ENCODE peak calls at places on chromosomes 6 and 20, in seven cellular contexts. One of them, this sample, is unnamed.
A peak's percentile ranks its signal among the peaks of the same experiment; 100 is the strongest.

GRCh38 chr6:10154251-10154650 is 260.6 kb downstream of the TFAP2A start:
- DNase-seq in H1: no peak
- DNase-seq in mesenchymal stem cell: no peak
- DNase-seq in H9: no peak
- DNase-seq in trophoblast cell: no peak
- DNase-seq in IMR-90: no peak
- DNase-seq in mesendoderm: no peak
- DNase-seq in this sample: no peak

GRCh38 chr20:46939031-46939430 is 44.4 kb downstream of the EYA2 start:
- DNase-seq in mesenchymal stem cell: no peak
- DNase-seq in trophoblast cell: peak; percentile 18
- DNase-seq in IMR-90: no peak
- DNase-seq in mesendoderm: peak; percentile 77
- DNase-seq in H9: peak; percentile 40
- DNase-seq in H1: no peak
- DNase-seq in this sample: no peak

GRCh38 chr20:25079171-25079570 is 2.8 kb downstream of the VSX1 start:
- DNase-seq in IMR-90: no peak
- DNase-seq in H9: no peak
- DNase-seq in mesenchymal stem cell: no peak
- DNase-seq in trophoblast cell: no peak
- DNase-seq in mesendoderm: no peak
- DNase-seq in H1: no peak
- DNase-seq in this sample: no peak

GRCh38 chr6:93164781-93165180 is 254.6 kb downstream of the EPHA7 start:
- DNase-seq in IMR-90: no peak
- DNase-seq in H1: no peak
- DNase-seq in mesendoderm: no peak
- DNase-seq in trophoblast cell: peak; percentile 44
- DNase-seq in mesenchymal stem cell: no peak
- DNase-seq in H9: no peak
- DNase-seq in this sample: no peak

GRCh38 chr20:32285621-32286334 is 8.3 kb downstream of the KIF3B start:
- DNase-seq in H9: no peak
- DNase-seq in IMR-90: peak; percentile 10
- DNase-seq in mesendoderm: no peak
- DNase-seq in mesenchymal stem cell: peak; percentile 39
- DNase-seq in H1: no peak
- DNase-seq in trophoblast cell: peak; percentile 75
- DNase-seq in this sample: no peak

GRCh38 chr20:2207770-2208097 is 88.1 kb upstream of the TGM3 start:
- DNase-seq in H9: no peak
- DNase-seq in trophoblast cell: no peak
- DNase-seq in mesendoderm: no peak
- DNase-seq in mesenchymal stem cell: no peak
- DNase-seq in H1: no peak
- DNase-seq in IMR-90: no peak
- DNase-seq in this sample: no peak

GRCh38 chr20:1945134-1945618 is 48.7 kb downstream of the PDYN start:
- DNase-seq in mesenchymal stem cell: peak; percentile 60
- DNase-seq in mesendoderm: no peak
- DNase-seq in H9: no peak
- DNase-seq in IMR-90: no peak
- DNase-seq in H1: no peak
- DNase-seq in trophoblast cell: peak; percentile 55
- DNase-seq in this sample: no peak

GRCh38 chr6:168596316-168596715 is 155.3 kb downstream of the SMOC2 start:
- DNase-seq in mesenchymal stem cell: no peak
- DNase-seq in H1: no peak
- DNase-seq in H9: no peak
- DNase-seq in trophoblast cell: no peak
- DNase-seq in mesendoderm: no peak
- DNase-seq in IMR-90: no peak
- DNase-seq in this sample: no peak

GRCh38 chr6:27558028-27558724 is 85.3 kb upstream of the ZNF184 start:
- DNase-seq in mesendoderm: no peak
- DNase-seq in mesenchymal stem cell: no peak
- DNase-seq in H1: no peak
- DNase-seq in IMR-90: no peak
- DNase-seq in H9: no peak
- DNase-seq in trophoblast cell: peak; percentile 37
- DNase-seq in this sample: no peak

GRCh38 chr6:13487122-13488014 is at the start of gene GFOD1:
- DNase-seq in mesendoderm: peak; percentile 93
- DNase-seq in H9: peak; percentile 93
- DNase-seq in IMR-90: peak; percentile 78
- DNase-seq in trophoblast cell: peak; percentile 91
- DNase-seq in mesenchymal stem cell: peak; percentile 88
- DNase-seq in H1: peak; percentile 39
- DNase-seq in this sample: peak; percentile 85

GRCh38 chr20:33791959-33792597 is 19.1 kb upstream of the CHMP4B start:
- DNase-seq in mesendoderm: peak; percentile 40
- DNase-seq in trophoblast cell: peak; percentile 59
- DNase-seq in H1: peak; percentile 31
- DNase-seq in H9: peak; percentile 64
- DNase-seq in mesenchymal stem cell: peak; percentile 45
- DNase-seq in IMR-90: peak; percentile 37
- DNase-seq in this sample: no peak

GRCh38 chr6:44172759-44173500 is 14.3 kb downstream of the CAPN11 start:
- DNase-seq in mesenchymal stem cell: peak; percentile 77
- DNase-seq in IMR-90: peak; percentile 65
- DNase-seq in H1: no peak
- DNase-seq in H9: peak; percentile 74
- DNase-seq in trophoblast cell: peak; percentile 95
- DNase-seq in mesendoderm: peak; percentile 69
- DNase-seq in this sample: peak; percentile 71

DNA sequence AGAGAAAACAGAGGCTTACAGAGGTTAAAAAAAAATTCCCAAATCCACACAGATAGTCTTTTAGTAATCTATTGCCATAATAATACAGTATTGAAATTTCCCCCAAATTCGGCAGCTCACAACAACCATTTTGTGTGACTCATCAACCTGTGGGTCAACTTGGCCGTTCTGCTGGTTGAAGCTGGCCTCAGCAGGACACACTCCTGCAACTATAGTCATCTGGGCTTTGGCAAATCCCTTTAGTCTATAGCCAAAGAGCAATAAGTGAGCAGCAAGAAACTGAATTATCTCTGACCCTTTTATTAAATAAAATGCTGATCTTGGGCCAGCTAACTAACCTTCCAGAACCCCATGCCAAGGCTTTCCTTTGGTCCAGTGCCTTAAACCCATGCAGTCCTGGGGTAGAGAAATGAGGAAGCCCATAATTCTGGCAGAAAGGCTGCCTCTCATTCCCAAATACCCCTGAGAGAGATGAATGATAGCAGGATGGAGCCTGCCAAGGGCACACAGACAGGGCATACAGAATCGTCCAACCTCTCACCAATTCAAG is 17.2 kb upstream of the SNAP25 start:
- DNase-seq in mesenchymal stem cell: no peak
- DNase-seq in mesendoderm: no peak
- DNase-seq in trophoblast cell: no peak
- DNase-seq in H9: no peak
- DNase-seq in H1: no peak
- DNase-seq in IMR-90: peak; percentile 39
- DNase-seq in this sample: no peak
- H3K23ac ChIP-seq in mesenchymal stem cell: no peak overlapping the region
- H3K23ac ChIP-seq in mesendoderm: no peak overlapping the region
- H3K23ac ChIP-seq in trophoblast cell: no peak overlapping the region
- H3K23ac ChIP-seq in H9: no peak overlapping the region
- H3K23ac ChIP-seq in H1: no peak overlapping the region
- H3K23ac ChIP-seq in IMR-90: no peak overlapping the region
- H3K23ac ChIP-seq in this sample: no peak overlapping the region

GRCh38 chr20:51745804-51746203 is 22.4 kb downstream of the ATP9A start:
- DNase-seq in IMR-90: no peak
- DNase-seq in H1: no peak
- DNase-seq in trophoblast cell: no peak
- DNase-seq in H9: no peak
- DNase-seq in mesenchymal stem cell: no peak
- DNase-seq in mesendoderm: no peak
- DNase-seq in this sample: no peak

GRCh38 chr20:51750037-51750769 is 18.0 kb downstream of the ATP9A start:
- DNase-seq in trophoblast cell: peak; percentile 53
- DNase-seq in H1: no peak
- DNase-seq in IMR-90: peak; percentile 94
- DNase-seq in mesendoderm: peak; percentile 50
- DNase-seq in H9: no peak
- DNase-seq in mesenchymal stem cell: peak; percentile 89
- DNase-seq in this sample: no peak

GRCh38 chr20:51749674-51750036 is 18.5 kb downstream of the ATP9A start:
- DNase-seq in H1: no peak
- DNase-seq in trophoblast cell: no peak
- DNase-seq in H9: no peak
- DNase-seq in IMR-90: peak; percentile 79
- DNase-seq in mesendoderm: no peak
- DNase-seq in mesenchymal stem cell: peak; percentile 78
- DNase-seq in this sample: no peak

GRCh38 chr20:51750770-51751388 is 17.3 kb downstream of the ATP9A start:
- DNase-seq in H1: no peak
- DNase-seq in trophoblast cell: no peak
- DNase-seq in mesendoderm: no peak
- DNase-seq in H9: no peak
- DNase-seq in IMR-90: no peak
- DNase-seq in mesenchymal stem cell: no peak
- DNase-seq in this sample: no peak

DNA sequence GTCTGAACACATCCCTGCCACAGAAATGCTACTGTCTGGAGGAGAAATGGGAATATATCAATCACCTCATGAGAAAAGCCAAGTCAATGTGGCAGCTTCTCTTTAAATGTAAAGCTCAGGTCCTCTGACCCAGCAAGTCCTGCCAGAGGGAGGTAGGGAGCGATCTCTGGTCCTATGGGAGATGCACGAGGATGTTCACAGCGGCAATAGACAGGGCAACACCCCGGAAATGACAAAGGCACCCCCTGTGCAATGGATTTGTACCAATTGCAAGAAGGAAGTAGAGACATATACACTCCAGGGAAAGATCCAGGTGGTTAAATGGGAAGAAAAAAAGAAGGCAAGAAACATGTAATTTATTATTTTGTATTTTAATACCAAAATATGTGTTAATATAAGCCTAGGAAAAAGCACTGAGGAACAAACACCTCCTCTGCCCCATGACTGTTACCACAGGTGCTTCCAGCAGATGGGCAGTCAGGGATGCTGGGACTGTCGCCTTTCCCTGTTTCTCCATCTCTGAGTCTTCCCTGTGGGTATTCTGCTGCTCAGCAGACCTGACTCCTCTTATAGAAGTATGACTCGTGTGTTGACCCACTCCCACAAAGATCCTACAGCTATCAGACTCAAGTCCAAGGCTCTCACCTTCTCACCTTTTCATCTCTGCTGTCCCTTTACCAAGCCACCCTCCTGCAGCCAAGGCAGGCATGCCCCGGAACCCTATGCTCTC is 20.8 kb downstream of the ATP9A start:
- DNase-seq in trophoblast cell: no peak
- DNase-seq in mesendoderm: no peak
- DNase-seq in IMR-90: no peak
- DNase-seq in H9: no peak
- DNase-seq in H1: no peak
- DNase-seq in mesenchymal stem cell: no peak
- DNase-seq in this sample: no peak
- H3K23ac ChIP-seq in trophoblast cell: no peak overlapping the region
- H3K23ac ChIP-seq in mesendoderm: no peak overlapping the region
- H3K23ac ChIP-seq in IMR-90: peak overlapping the region; percentile 61
- H3K23ac ChIP-seq in H9: no peak overlapping the region
- H3K23ac ChIP-seq in H1: no peak overlapping the region
- H3K23ac ChIP-seq in mesenchymal stem cell: no peak overlapping the region
- H3K23ac ChIP-seq in this sample: no peak overlapping the region

GRCh38 chr6:134532694-134533624 is 215.0 kb upstream of the SGK1 start:
- DNase-seq in IMR-90: no peak
- DNase-seq in H9: no peak
- DNase-seq in H1: no peak
- DNase-seq in mesenchymal stem cell: no peak
- DNase-seq in mesendoderm: no peak
- DNase-seq in trophoblast cell: no peak
- DNase-seq in this sample: no peak

GRCh38 chr6:134529921-134530320 is 212.0 kb upstream of the SGK1 start:
- DNase-seq in H1: no peak
- DNase-seq in mesendoderm: no peak
- DNase-seq in IMR-90: peak; percentile 48
- DNase-seq in H9: no peak
- DNase-seq in trophoblast cell: peak; percentile 86
- DNase-seq in mesenchymal stem cell: peak; percentile 45
- DNase-seq in this sample: no peak

GRCh38 chr6:134533991-134534390 is 216.1 kb upstream of the SGK1 start:
- DNase-seq in H9: no peak
- DNase-seq in H1: no peak
- DNase-seq in mesenchymal stem cell: no peak
- DNase-seq in trophoblast cell: no peak
- DNase-seq in mesendoderm: no peak
- DNase-seq in IMR-90: no peak
- DNase-seq in this sample: no peak

GRCh38 chr6:134534708-134535149 is 216.8 kb upstream of the SGK1 start:
- DNase-seq in trophoblast cell: no peak
- DNase-seq in mesenchymal stem cell: no peak
- DNase-seq in H1: no peak
- DNase-seq in mesendoderm: no peak
- DNase-seq in H9: no peak
- DNase-seq in IMR-90: peak; percentile 66
- DNase-seq in this sample: no peak

GRCh38 chr6:134531611-134532010 is 213.7 kb upstream of the SGK1 start:
- DNase-seq in H9: no peak
- DNase-seq in H1: no peak
- DNase-seq in trophoblast cell: no peak
- DNase-seq in mesendoderm: no peak
- DNase-seq in IMR-90: no peak
- DNase-seq in mesenchymal stem cell: no peak
- DNase-seq in this sample: no peak
- H3K23ac ChIP-seq in H9: no peak overlapping the region
- H3K23ac ChIP-seq in H1: no peak overlapping the region
- H3K23ac ChIP-seq in trophoblast cell: no peak overlapping the region
- H3K23ac ChIP-seq in mesendoderm: no peak overlapping the region
- H3K23ac ChIP-seq in IMR-90: peak overlapping the region; percentile 24
- H3K23ac ChIP-seq in mesenchymal stem cell: no peak overlapping the region
- H3K23ac ChIP-seq in this sample: no peak overlapping the region

DNA sequence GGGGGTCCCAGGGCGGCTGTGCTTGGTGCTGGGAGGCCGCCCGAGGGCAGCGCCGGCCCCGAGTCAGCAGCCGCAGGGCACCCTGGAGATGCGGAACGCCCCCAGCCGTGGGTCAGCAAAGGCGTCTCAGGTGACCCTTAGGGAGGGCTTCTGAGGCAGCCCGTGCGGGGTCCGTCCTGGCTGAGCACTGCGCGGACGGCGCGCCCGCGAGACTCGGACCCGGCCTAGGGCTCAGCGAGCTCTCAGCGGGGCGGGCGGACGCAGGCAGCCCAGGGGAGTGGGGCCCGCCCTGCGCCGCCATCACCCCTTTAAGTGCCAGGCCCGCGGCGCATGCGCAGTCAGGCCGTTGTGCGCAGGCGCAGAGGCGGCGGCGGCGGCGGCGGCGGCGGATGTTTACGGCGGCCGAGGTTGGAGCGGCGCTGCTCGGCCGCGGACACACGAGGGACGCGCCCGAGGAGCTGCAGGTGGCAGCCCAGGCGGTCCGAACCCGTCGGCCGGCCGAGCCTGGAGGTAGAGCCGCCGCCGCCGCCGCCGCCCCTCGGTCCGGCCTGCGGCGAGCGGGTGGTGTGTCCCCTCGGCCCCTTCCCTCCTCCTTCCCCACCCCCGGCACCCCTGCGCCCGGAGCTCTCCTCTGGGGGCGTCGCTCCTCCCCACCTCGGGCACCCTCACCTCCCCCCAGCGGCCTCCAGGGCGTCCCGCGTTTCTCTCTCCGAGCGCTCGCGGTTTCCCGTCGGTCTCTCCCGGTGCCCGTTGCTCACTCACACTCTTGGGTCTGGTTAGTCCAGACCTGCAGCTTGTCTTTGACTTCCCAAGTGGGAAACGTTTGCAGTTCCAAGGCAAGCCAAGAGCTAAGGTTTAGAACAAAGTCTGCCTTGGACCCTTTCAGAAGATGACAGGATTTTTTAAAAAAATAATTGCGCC is at the start of gene PCMTD2:
- DNase-seq in mesendoderm: peak; percentile 91
- DNase-seq in IMR-90: peak; percentile 68
- DNase-seq in H1: peak; percentile 46
- DNase-seq in mesenchymal stem cell: peak; percentile 79
- DNase-seq in H9: peak; percentile 86
- DNase-seq in trophoblast cell: peak; percentile 91
- DNase-seq in this sample: peak; percentile 90
- H3K23ac ChIP-seq in mesendoderm: no peak within 1 kb of the TSS
- H3K23ac ChIP-seq in IMR-90: peak within 1 kb of the TSS; percentile 94
- H3K23ac ChIP-seq in H1: no peak within 1 kb of the TSS
- H3K23ac ChIP-seq in mesenchymal stem cell: peak within 1 kb of the TSS; percentile 46
- H3K23ac ChIP-seq in H9: no peak within 1 kb of the TSS
- H3K23ac ChIP-seq in trophoblast cell: no peak within 1 kb of the TSS
- H3K23ac ChIP-seq in this sample: peak within 1 kb of the TSS; percentile 76